ENCODE peak calls at places on chromosomes 4 and X, in four cellular contexts. M is EL, Z is NCI-H1105 treated with DMSO at 0.1 percent for 48 hours, D is AG09319. J is an unnamed sample.

GRCh38 chr4:13322681-13323101 is 161.4 kb downstream of the RAB28 start:
- DNase-seq in M (peak; percentile 85), Z (no peak), D (peak; percentile 63), J (no peak)

GRCh38 chr4:142559986-142560385 is 286.1 kb downstream of the INPP4B start:
- DNase-seq in M (no peak), Z (no peak), D (no peak), J (no peak)

GRCh38 chr4:74376888-74377483 is 12.0 kb downstream of the EREG start:
- DNase-seq in M (peak; percentile 61), Z (peak; percentile 43), D (peak; percentile 38), J (peak; percentile 0)

GRCh38 chr4:25439913-25440477 is 62.9 kb downstream of the ANAPC4 start:
- DNase-seq in M (peak; percentile 71), Z (peak; percentile 52), D (peak; percentile 15), J (peak; percentile 24)

GRCh38 chrX:147779173-147779572 is 132.5 kb upstream of the FMR1 start:
- DNase-seq in M (no peak), Z (no peak), D (no peak), J (no peak)

GRCh38 chr4:77761595-77761994 is 57.6 kb downstream of the CNOT6L start:
- DNase-seq in M (no peak), Z (no peak), D (no peak), J (no peak)

GRCh38 chrX:24002167-24002566 is 24.8 kb downstream of the KLHL15 start:
- DNase-seq in M (no peak), Z (no peak), D (no peak), J (no peak)

GRCh38 chr4:57018930-57019329 is 40.2 kb downstream of the POLR2B start:
- DNase-seq in M (no peak), Z (no peak), D (no peak), J (no peak)

GRCh38 chrX:151397741-151398070 is 700 bp downstream of the VMA21 start:
- DNase-seq in M (peak; percentile 5), Z (no peak), D (no peak), J (no peak)

GRCh38 chr4:47374477-47374876 is 89.0 kb downstream of the COMMD8 start:
- DNase-seq in M (peak; percentile 85), Z (no peak), D (no peak), J (no peak)

J was measured in NCI-H510A.